ENCODE peak calls at places on chromosomes 11 and 22, in eight cellular contexts. Z is NCI-H1417 treated with DMSO at 0.1 percent for 48 hours, F is A549, M is NCI-H2081, Y is cardiac fibroblast, D is head of caudate nucleus, X is nephron progenitor cell, W is ACHN. V is an unnamed sample.

GRCh38 chr11:9473408-9473807 is 12.6 kb downstream of the ZNF143 start:
- DNase-seq in D (no peak), X (no peak), M (peak), Z (no peak), W (no peak), Y (no peak), F (no peak), V (no peak)

GRCh38 chr11:61513143-61513740 is 4.7 kb downstream of the LRRC10B start:
- DNase-seq in D (peak), Y (no peak), Z (no peak), F (no peak), W (no peak), M (no peak), X (no peak), V (no peak)

GRCh38 chr11:8227156-8228152 is 36.2 kb downstream of the LMO1 start:
- DNase-seq in W (no peak), Y (peak), D (no peak), F (no peak), Z (no peak), M (no peak), X (no peak), V (no peak)

GRCh38 chr11:105168457-105168856 is 28.9 kb upstream of the CARD18 start:
- DNase-seq in D (no peak), Y (peak), Z (no peak), W (peak), M (no peak), X (no peak), F (no peak), V (no peak)

GRCh38 chr22:46061431-46062231 is 84.7 kb upstream of the WNT7B start:
- DNase-seq in F (no peak), W (no peak), D (peak), Y (no peak), X (no peak), Z (no peak), M (no peak), V (no peak)

GRCh38 chr22:21621891-21622623 is 7.8 kb downstream of the YDJC start:
- DNase-seq in W (no peak), Y (no peak), Z (no peak), M (no peak), D (no peak), F (no peak), X (no peak), V (no peak)

GRCh38 chr11:75262436-75262835 is 21.9 kb downstream of the TPBGL start:
- DNase-seq in X (no peak), Y (no peak), F (no peak), D (peak), W (no peak), Z (no peak), M (no peak), V (no peak)

GRCh38 chr11:13972033-13972910 is 9.7 kb downstream of the SPON1 start:
- DNase-seq in W (no peak), Z (no peak), D (no peak), M (no peak), F (no peak), X (no peak), Y (no peak), V (no peak)

GRCh38 chr11:71097506-71098240 is 154.7 kb downstream of the SHANK2 start:
- DNase-seq in Z (no peak), F (no peak), Y (no peak), W (no peak), X (no peak), M (peak), D (no peak), V (no peak)

GRCh38 chr11:17401316-17401715 is 12.9 kb upstream of the KCNJ11 start:
- DNase-seq in Y (no peak), M (no peak), F (no peak), W (no peak), Z (no peak), X (no peak), D (no peak), V (no peak)